ENCODE peak calls at places on chromosomes 2 and 18, in seven cellular contexts. B is HEK293T, I is tibial nerve, L is H7, K is AG04450, Q is dermis microvascular lymphatic vessel endothelial cell, Y is sciatic nerve. N is an unnamed sample.

GRCh38 chr18:34694611-34695165 is 15.4 kb upstream of the DTNA start:
- DNase-seq in I (no peak), L (no peak), B (no peak), K (no peak), Q (no peak), Y (no peak), N (no peak)

GRCh38 chr18:55351980-55352714 is 235.8 kb downstream of the TCF4 start:
- DNase-seq in Q (no peak), Y (no peak), I (no peak), L (no peak), B (no peak), K (no peak), N (no peak)

GRCh38 chr2:70062270-70062669 is 25.0 kb upstream of the PCBP1 start:
- DNase-seq in Y (no peak), K (no peak), I (no peak), B (no peak), L (no peak), Q (no peak), N (peak; percentile 19)

GRCh38 chr18:39959839-39960238 is 1995.2 kb upstream of the PIK3C3 start:
- DNase-seq in Y (no peak), I (no peak), B (no peak), Q (no peak), L (no peak), K (no peak), N (no peak)

GRCh38 chr2:55150834-55151233 is 81.3 kb downstream of the CLHC1 start:
- DNase-seq in L (no peak), Q (no peak), Y (no peak), B (no peak), I (no peak), K (no peak), N (no peak)

GRCh38 chr2:191222507-191222906 is 22.7 kb upstream of the MYO1B start:
- DNase-seq in L (no peak), K (no peak), Y (no peak), B (no peak), I (no peak), Q (no peak), N (no peak)

GRCh38 chr2:21229302-21229701 is 105.5 kb downstream of the TDRD15 start:
- DNase-seq in L (no peak), K (no peak), Q (no peak), B (no peak), Y (no peak), I (no peak), N (no peak)

GRCh38 chr18:49274188-49274714 is 186.2 kb downstream of the DYM start:
- DNase-seq in I (no peak), B (no peak), Q (no peak), Y (no peak), L (no peak), K (no peak), N (no peak)

GRCh38 chr2:66717491-66717890 is 282.6 kb downstream of the MEIS1 start:
- DNase-seq in L (no peak), B (no peak), Q (no peak), I (no peak), Y (no peak), K (no peak), N (no peak)

GRCh38 chr2:237693281-237694039 is 66.1 kb downstream of the LRRFIP1 start:
- DNase-seq in B (no peak), Q (no peak), Y (no peak), I (no peak), L (no peak), K (no peak), N (no peak)

GRCh38 chr2:70995227-70995729 is 605 bp upstream of the TEX261 start:
- DNase-seq in I (no peak), Y (peak; percentile 56), K (no peak), B (peak; percentile 58), L (peak; percentile 84), Q (no peak), N (peak; percentile 55)

GRCh38 chr2:58425368-58425767 is 184.2 kb upstream of the FANCL start:
- DNase-seq in Q (no peak), B (no peak), K (no peak), Y (no peak), L (no peak), I (no peak), N (no peak)

GRCh38 chr2:119402645-119403560 is 28.8 kb upstream of the TMEM37 start:
- DNase-seq in L (no peak), K (no peak), Q (no peak), I (no peak), Y (no peak), B (no peak), N (peak; percentile 90)

GRCh38 chr2:119579457-119580295 is 35.4 kb downstream of the CFAP221 start:
- DNase-seq in B (no peak), I (no peak), Y (no peak), K (no peak), L (no peak), Q (no peak), N (peak; percentile 74)

GRCh38 chr2:181554511-181554910 is 97.3 kb downstream of the ITGA4 start:
- DNase-seq in Y (no peak), B (peak; percentile 12), Q (no peak), K (no peak), I (no peak), L (no peak), N (no peak)

GRCh38 chr2:219002395-219003266 is 9.4 kb upstream of the CRYBA2 start:
- DNase-seq in K (no peak), Y (no peak), Q (no peak), I (no peak), B (peak; percentile 93), L (peak; percentile 98), N (peak; percentile 94)